ENCODE peak calls at places on chromosomes 3 and 15, in six cellular contexts. H, P, Q, N, C and A are unnamed samples.

GRCh38 chr3:50454671-50455070 is 48.8 kb downstream of the CACNA2D2 start:
- DNase-seq in C (no peak), H (no peak), N (no peak), Q (no peak), P (no peak), A (no peak)

GRCh38 chr3:25604107-25604805 is 60.5 kb downstream of the TOP2B start:
- DNase-seq in N (peak; percentile 79), Q (no peak), P (no peak), H (no peak), C (no peak), A (peak; percentile 54)

GRCh38 chr3:52216585-52217408 is 8.6 kb downstream of the TLR9 start:
- DNase-seq in N (peak; percentile 98), P (peak; percentile 79), Q (no peak), C (no peak), H (no peak), A (peak; percentile 98)

GRCh38 chr3:129026728-129027543 is 25.8 kb downstream of the EFCC1 start:
- DNase-seq in C (no peak), P (no peak), H (peak; percentile 85), N (peak; percentile 76), Q (peak; percentile 85), A (peak; percentile 80)

GRCh38 chr15:84831028-84831427 is 13.9 kb downstream of the ALPK3 start:
- DNase-seq in C (no peak), P (no peak), Q (no peak), H (no peak), N (no peak), A (no peak)

GRCh38 chr15:38696120-38696727 is 131.6 kb upstream of the RASGRP1 start:
- DNase-seq in C (no peak), P (no peak), H (no peak), Q (no peak), N (no peak), A (no peak)

GRCh38 chr3:172402892-172403643 is 45.2 kb downstream of the GHSR start:
- DNase-seq in Q (no peak), C (no peak), H (no peak), N (no peak), P (no peak), A (no peak)

GRCh38 chr3:124364230-124365022 is 365.8 kb upstream of the UMPS start:
- DNase-seq in Q (no peak), C (no peak), P (no peak), H (no peak), N (no peak), A (no peak)

GRCh38 chr15:90203922-90204321 is 2.8 kb downstream of the SEMA4B start:
- DNase-seq in H (no peak), P (no peak), C (no peak), Q (no peak), N (no peak), A (no peak)

GRCh38 chr3:66991478-66991877 is 6.6 kb upstream of the KBTBD8 start:
- DNase-seq in C (peak; percentile 29), P (no peak), Q (no peak), N (peak; percentile 92), H (no peak), A (peak; percentile 66)

GRCh38 chr3:114093596-114093995 is 37.1 kb downstream of the QTRT2 start:
- DNase-seq in Q (no peak), P (peak; percentile 23), H (no peak), N (peak; percentile 88), C (peak; percentile 29), A (peak; percentile 72)

GRCh38 chr3:115616461-115616860 is 6.8 kb upstream of the GAP43 start:
- DNase-seq in H (no peak), Q (no peak), P (no peak), C (no peak), N (no peak), A (no peak)

GRCh38 chr3:185382154-185382553 is 19.2 kb downstream of the MAP3K13 start:
- DNase-seq in N (no peak), P (no peak), Q (no peak), C (no peak), H (no peak), A (no peak)

GRCh38 chr3:63948995-63949394 is 36.8 kb upstream of the SCAANT1 start:
- DNase-seq in N (peak; percentile 25), Q (no peak), C (no peak), H (no peak), P (no peak), A (no peak)

GRCh38 chr3:66195347-66195783 is 25.4 kb upstream of the SLC25A26 start:
- DNase-seq in H (peak; percentile 53), N (peak; percentile 13), Q (no peak), P (no peak), C (peak; percentile 39), A (no peak)

GRCh38 chr3:2623463-2623862 is 486.7 kb downstream of the IL5RA start:
- DNase-seq in Q (no peak), C (no peak), H (no peak), P (no peak), N (peak; percentile 0), A (no peak)

GRCh38 chr15:101309436-101310162 is 14.6 kb upstream of the SNRPA1 start:
- DNase-seq in N (no peak), C (no peak), P (no peak), Q (no peak), H (no peak), A (no peak)

GRCh38 chr3:171960159-171960558 is 79.2 kb upstream of the FNDC3B start:
- DNase-seq in P (no peak), C (no peak), H (no peak), N (no peak), Q (no peak), A (no peak)

GRCh38 chr3:198070871-198071270 is 110.9 kb downstream of the LMLN start:
- DNase-seq in C (no peak), P (peak; percentile 75), N (peak; percentile 74), H (no peak), Q (no peak), A (no peak)

GRCh38 chr3:151085227-151085888 is at the start of gene MED12L:
- DNase-seq in Q (no peak), P (peak; percentile 18), N (peak; percentile 39), C (no peak), H (peak; percentile 88), A (peak; percentile 60)

GRCh38 chr15:25137013-25137412 is 182.2 kb downstream of the SNRPN start:
- DNase-seq in C (no peak), P (no peak), N (no peak), Q (no peak), H (no peak), A (no peak)

GRCh38 chr15:25136119-25136518 is 181.3 kb downstream of the SNRPN start:
- DNase-seq in N (no peak), H (peak; percentile 4), Q (no peak), C (no peak), P (no peak), A (no peak)

GRCh38 chr15:25133804-25134203 is 179.0 kb downstream of the SNRPN start:
- DNase-seq in N (no peak), P (no peak), H (no peak), Q (no peak), C (no peak), A (no peak)

DNA sequence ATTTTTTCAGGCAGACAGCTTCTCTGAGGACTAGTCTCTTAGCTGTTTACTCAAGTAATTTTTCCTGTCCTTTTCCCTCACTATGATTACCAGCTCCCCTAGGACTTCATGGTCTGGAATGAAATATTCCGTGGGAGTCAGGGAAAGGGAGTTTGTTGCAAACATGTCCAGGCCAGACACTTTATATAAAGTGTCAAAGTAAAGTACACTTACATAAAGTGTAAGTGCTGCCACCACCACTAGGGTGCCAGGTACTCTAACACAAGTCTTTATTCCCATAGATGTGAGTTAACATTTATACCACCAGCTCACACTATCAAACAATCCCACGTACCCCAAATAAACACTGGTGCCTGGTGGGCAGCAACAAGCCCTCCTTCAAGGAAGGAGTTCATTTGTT is 179.8 kb downstream of the SNRPN start:
- DNase-seq in N (peak; percentile 15), Q (no peak), P (no peak), H (no peak), C (no peak), A (no peak)
- TF ChIP-seq CTCF in N (peak; percentile 22), Q (no peak), P (peak; percentile 15), H (peak; percentile 15), C (peak; percentile 16), A (no peak)

DNA sequence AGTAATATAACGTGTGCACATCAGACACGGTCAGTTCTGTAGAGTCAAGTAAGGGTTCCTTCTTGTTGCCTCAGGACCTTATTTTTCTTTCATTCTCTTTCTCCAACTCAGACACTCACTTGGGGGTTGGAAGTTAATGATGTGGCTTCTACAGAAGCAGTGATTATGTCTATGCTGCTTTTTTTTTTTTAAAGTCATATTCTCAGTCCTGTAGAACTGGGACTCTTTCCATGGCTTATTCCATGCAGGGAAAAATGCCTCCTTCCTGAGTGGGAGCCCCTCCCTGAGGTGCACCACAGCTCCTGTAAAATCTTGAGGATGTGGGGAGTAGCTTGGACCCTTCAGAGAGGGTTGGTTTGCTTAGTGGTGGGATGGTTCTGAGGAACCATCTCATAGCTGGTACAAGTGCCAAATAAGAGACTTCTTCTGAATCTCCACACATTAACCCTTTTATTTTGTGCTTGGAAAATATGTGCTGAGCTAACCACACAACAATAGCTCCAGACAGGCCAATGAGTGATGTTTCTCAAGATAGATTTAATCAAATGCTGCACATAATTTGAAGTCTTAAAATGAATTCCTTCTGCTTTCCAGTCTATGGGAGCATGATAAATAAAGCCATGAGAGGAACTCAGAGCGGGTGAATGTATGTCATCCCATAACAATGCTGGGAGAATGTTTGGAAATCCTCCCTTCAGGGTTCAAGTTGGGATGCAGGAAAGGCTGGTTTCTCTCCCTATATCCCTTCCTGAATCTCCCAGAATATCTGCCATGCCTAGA is 23.3 kb upstream of the FSTL1 start:
- DNase-seq in P (no peak), Q (no peak), C (no peak), H (no peak), N (no peak), A (no peak)
- TF ChIP-seq CTCF in P (no peak), Q (no peak), C (no peak), H (no peak), N (no peak), A (no peak)

DNA sequence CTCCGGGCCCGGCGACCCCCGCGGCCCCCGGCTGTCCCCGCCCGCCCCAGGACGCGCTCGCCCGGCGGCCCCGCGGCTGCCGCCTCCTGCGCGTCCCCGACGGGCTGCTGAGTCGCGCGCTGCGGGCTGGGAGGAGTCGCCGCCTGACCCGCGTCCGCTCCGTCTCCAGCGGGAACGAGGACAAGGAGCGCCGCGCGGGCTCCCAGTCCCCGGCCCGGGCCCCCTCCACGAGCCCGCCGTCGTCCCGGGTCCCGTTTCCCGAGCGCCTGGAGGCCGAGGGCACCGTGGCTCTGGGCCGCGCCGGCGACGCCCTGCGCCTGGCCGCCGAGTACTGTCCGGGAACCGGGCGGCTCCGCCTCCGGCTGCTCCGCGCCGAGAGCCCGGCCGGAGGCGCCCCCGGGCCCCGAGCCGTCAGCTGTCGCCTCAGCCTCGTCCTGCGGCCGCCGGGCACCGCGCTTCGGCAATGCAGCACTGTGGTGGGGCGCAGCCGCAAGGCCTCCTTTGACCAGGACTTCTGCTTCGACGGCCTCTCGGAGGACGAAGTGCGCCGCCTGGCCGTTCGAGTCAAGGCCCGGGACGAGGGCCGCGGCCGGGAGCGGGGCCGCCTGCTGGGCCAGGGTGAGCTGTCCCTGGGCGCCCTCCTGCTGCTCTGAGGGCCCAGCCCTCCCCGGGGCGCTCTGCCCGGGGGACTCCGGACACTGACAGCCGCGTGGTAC is 1.5 kb downstream of the C2CD4A start:
- DNase-seq in N (no peak), Q (no peak), C (no peak), H (peak; percentile 66), P (no peak), A (peak; percentile 22)
- TF ChIP-seq CTCF in N (peak; percentile 22), Q (no peak), C (peak; percentile 2), H (no peak), P (no peak), A (no peak)

DNA sequence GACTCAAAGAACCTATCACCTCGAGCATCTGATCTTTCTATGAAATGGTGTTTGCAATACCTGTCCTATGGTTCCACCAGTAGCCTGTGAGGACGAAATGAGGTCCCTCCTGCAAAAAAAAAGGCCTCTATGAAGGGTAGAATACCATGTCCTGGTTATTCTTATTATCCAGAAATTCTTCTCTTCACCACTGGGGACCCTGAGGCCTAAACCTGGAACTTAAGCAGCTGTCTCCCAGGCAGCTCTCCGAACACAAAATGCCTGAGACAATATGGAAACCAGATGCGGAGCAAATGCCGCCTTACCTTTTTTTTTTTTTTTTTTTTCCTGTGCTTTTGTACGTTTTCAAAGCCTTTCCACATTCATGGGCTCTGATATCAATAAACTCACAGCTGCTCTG is 62.1 kb upstream of the WNT5A start:
- DNase-seq in Q (no peak), H (no peak), P (no peak), C (peak; percentile 77), N (no peak), A (no peak)
- TF ChIP-seq CTCF in Q (no peak), H (no peak), P (no peak), C (peak; percentile 50), N (no peak), A (no peak)